ENCODE peak calls at places on chromosomes 3 and 15, in seven cellular contexts. I is GDM1; M is NCI-H2029; R is activated CD8-positive, alpha-beta memory T cell treated with anti-CD3 and anti-CD28 coated beads, Interleukin-2, amount 10 ng/mL, durations not matched to agents 7 days and 5 days; K is NCI-H446 treated with DMSO at 0.1 percent for 48 hours; Z is KG1; H is left lung. P is an unnamed sample.

GRCh38 chr3:123861081-123861836 is 22.9 kb downstream of the MYLK start:
- DNase-seq in M (no peak), I (no peak), Z (no peak), K (no peak), H (no peak), R (no peak), P (no peak)

GRCh38 chr15:89111352-89111751 is 23.1 kb downstream of the ABHD2 start:
- DNase-seq in Z (no peak), K (no peak), M (no peak), H (no peak), I (no peak), R (no peak), P (no peak)

GRCh38 chr3:138188013-138188352 is 882 bp downstream of the ARMC8 start:
- DNase-seq in R (peak; percentile 60), Z (no peak), I (no peak), M (no peak), K (no peak), H (no peak), P (no peak)

GRCh38 chr3:41362638-41363559 is 163.6 kb downstream of the CTNNB1 start:
- DNase-seq in I (no peak), M (no peak), R (no peak), H (no peak), K (no peak), Z (no peak), P (no peak)

GRCh38 chr15:55714064-55714463 is 28.9 kb downstream of the PRTG start:
- DNase-seq in I (no peak), R (no peak), M (no peak), Z (no peak), H (no peak), K (no peak), P (no peak)

GRCh38 chr3:57545636-57546268 is 1.6 kb upstream of the DNAH12 start:
- DNase-seq in R (no peak), M (no peak), Z (no peak), H (no peak), I (no peak), K (no peak), P (no peak)

GRCh38 chr3:65961733-65962132 is 77.0 kb downstream of the MAGI1 start:
- DNase-seq in I (no peak), Z (no peak), K (no peak), R (no peak), M (no peak), H (no peak), P (no peak)

GRCh38 chr15:61383421-61383820 is 154.3 kb upstream of the RORA start:
- DNase-seq in M (no peak), Z (no peak), H (no peak), I (no peak), K (no peak), R (no peak), P (no peak)

GRCh38 chr15:65334586-65335231 is 30.2 kb downstream of the RNU5B-1 start:
- DNase-seq in R (no peak), K (no peak), H (no peak), M (no peak), I (no peak), Z (no peak), P (no peak)

GRCh38 chr3:30294241-30294667 is 312.1 kb upstream of the TGFBR2 start:
- DNase-seq in R (no peak), K (no peak), M (no peak), H (no peak), Z (no peak), I (no peak), P (no peak)

GRCh38 chr3:73805435-73805834 is 180.7 kb upstream of the PDZRN3 start:
- DNase-seq in M (no peak), I (no peak), K (no peak), H (no peak), Z (no peak), R (no peak), P (no peak)

GRCh38 chr15:74275957-74276356 is 39.8 kb downstream of the CCDC33 start:
- DNase-seq in K (no peak), H (no peak), M (peak; percentile 53), I (no peak), R (no peak), Z (no peak), P (no peak)

GRCh38 chr3:37071921-37072320 is 78.6 kb downstream of the MLH1 start:
- DNase-seq in R (no peak), K (no peak), M (no peak), I (no peak), H (no peak), Z (no peak), P (no peak)

GRCh38 chr15:69140306-69140705 is 20.1 kb upstream of the GLCE start:
- DNase-seq in H (no peak), I (no peak), K (peak; percentile 92), R (no peak), Z (no peak), M (no peak), P (no peak)

GRCh38 chr3:52085883-52086282 is 29.5 kb upstream of the DUSP7 start:
- DNase-seq in Z (no peak), R (peak; percentile 71), H (peak; percentile 27), I (peak; percentile 12), K (no peak), M (no peak), P (no peak)

GRCh38 chr3:4980229-4981159 is 1.3 kb downstream of the BHLHE40 start:
- DNase-seq in Z (peak; percentile 88), I (peak; percentile 74), R (peak; percentile 95), M (peak; percentile 85), K (peak; percentile 51), H (peak; percentile 92), P (peak; percentile 58)

GRCh38 chr15:99209326-99209725 is 40.1 kb downstream of the TTC23 start:
- DNase-seq in H (no peak), I (no peak), R (no peak), Z (no peak), M (no peak), K (no peak), P (no peak)

GRCh38 chr3:132135628-132136333 is 101.0 kb upstream of the CPNE4 start:
- DNase-seq in R (no peak), H (peak; percentile 35), I (no peak), K (no peak), M (no peak), Z (no peak), P (no peak)

GRCh38 chr15:35705030-35705884 is 159.3 kb upstream of the DPH6 start:
- DNase-seq in M (no peak), R (no peak), Z (no peak), H (no peak), K (no peak), I (no peak), P (no peak)